ENCODE peak calls at places on chromosomes 13 and 19, in seven cellular contexts. U, K, B, R, E, Z and M are unnamed samples.

GRCh38 chr19:934865-935422 is 9.1 kb downstream of the ARID3A start:
- DNase-seq in U (peak), Z (no peak), K (no peak), E (no peak), R (no peak), B (peak), M (peak)

GRCh38 chr19:10009714-10010224 is 535 bp downstream of the COL5A3 start:
- DNase-seq in K (no peak), B (no peak), E (no peak), U (no peak), Z (no peak), R (no peak), M (no peak)

GRCh38 chr19:18204394-18205179 is 745 bp upstream of the RAB3A start:
- DNase-seq in E (no peak), Z (no peak), B (peak), R (no peak), U (no peak), K (no peak), M (no peak)

GRCh38 chr13:55439450-55439849 is 1701.3 kb upstream of the PRR20A start:
- DNase-seq in K (no peak), U (no peak), E (no peak), Z (no peak), R (no peak), B (no peak), M (no peak)

GRCh38 chr13:24616514-24616913 is 63.7 kb upstream of the ATP12A start:
- DNase-seq in U (no peak), E (no peak), Z (no peak), K (no peak), R (no peak), B (no peak), M (no peak)

GRCh38 chr13:23570099-23570926 is at the start of gene TNFRSF19:
- DNase-seq in R (no peak), Z (peak), K (no peak), U (peak), E (no peak), B (peak), M (no peak)

GRCh38 chr19:45789035-45789786 is 3.4 kb downstream of the DMWD start:
- DNase-seq in Z (no peak), B (no peak), K (no peak), E (no peak), R (no peak), U (no peak), M (no peak)

GRCh38 chr19:3117746-3118145 is 18.1 kb upstream of the GNA15 start:
- DNase-seq in R (no peak), K (no peak), E (no peak), B (no peak), Z (no peak), U (no peak), M (no peak)

GRCh38 chr13:45705145-45705695 is 3.1 kb downstream of the CBY2 start:
- DNase-seq in K (no peak), U (no peak), R (no peak), E (no peak), Z (no peak), B (no peak), M (no peak)

GRCh38 chr13:111423168-111423785 is 102.8 kb downstream of the TEX29 start:
- DNase-seq in U (no peak), E (no peak), Z (no peak), K (peak), R (no peak), B (no peak), M (no peak)

GRCh38 chr13:36725936-36726335 is 52.1 kb downstream of the SERTM1 start:
- DNase-seq in E (no peak), U (no peak), B (no peak), Z (no peak), R (no peak), K (no peak), M (no peak)

GRCh38 chr19:45113628-45114027 is 20.6 kb downstream of the PPP1R37 start:
- DNase-seq in K (no peak), B (no peak), U (peak), R (no peak), E (no peak), Z (no peak), M (no peak)

GRCh38 chr19:10009269-10009665 is 1.0 kb downstream of the COL5A3 start:
- DNase-seq in R (no peak), E (no peak), U (no peak), K (no peak), B (peak), Z (peak), M (no peak)

GRCh38 chr13:23506821-23507210 is 63.4 kb upstream of the TNFRSF19 start:
- DNase-seq in B (peak), Z (no peak), R (no peak), K (no peak), E (no peak), U (no peak), M (no peak)

GRCh38 chr19:52492201-52492960 is 35.1 kb upstream of the ZNF808 start:
- DNase-seq in Z (peak), E (peak), K (no peak), U (no peak), R (no peak), B (peak), M (peak)

GRCh38 chr19:33621811-33622504 is at the start of gene CHST8:
- DNase-seq in U (no peak), B (peak), K (no peak), Z (peak), R (no peak), E (no peak), M (peak)

GRCh38 chr19:45224645-45225044 is 20.6 kb downstream of the EXOC3L2 start:
- DNase-seq in K (no peak), R (no peak), Z (no peak), E (no peak), U (no peak), B (no peak), M (no peak)

GRCh38 chr13:23679214-23679613 is 109.0 kb downstream of the TNFRSF19 start:
- DNase-seq in R (no peak), U (no peak), E (no peak), B (no peak), K (no peak), Z (no peak), M (no peak)

GRCh38 chr19:31002852-31003251 is 346.4 kb downstream of the TSHZ3 start:
- DNase-seq in R (no peak), K (no peak), E (no peak), B (peak), U (no peak), Z (peak), M (no peak)
- TF ChIP-seq JUND in R (no peak), K (no peak), E (no peak), B (no peak), U (no peak), Z (no peak), M (no peak)

GRCh38 chr13:99042851-99043250 is 65.0 kb upstream of the DOCK9 start:
- DNase-seq in E (no peak), U (no peak), B (no peak), Z (peak), R (no peak), K (no peak), M (no peak)
- TF ChIP-seq JUND in E (no peak), U (no peak), B (no peak), Z (peak), R (no peak), K (no peak), M (no peak)

DNA sequence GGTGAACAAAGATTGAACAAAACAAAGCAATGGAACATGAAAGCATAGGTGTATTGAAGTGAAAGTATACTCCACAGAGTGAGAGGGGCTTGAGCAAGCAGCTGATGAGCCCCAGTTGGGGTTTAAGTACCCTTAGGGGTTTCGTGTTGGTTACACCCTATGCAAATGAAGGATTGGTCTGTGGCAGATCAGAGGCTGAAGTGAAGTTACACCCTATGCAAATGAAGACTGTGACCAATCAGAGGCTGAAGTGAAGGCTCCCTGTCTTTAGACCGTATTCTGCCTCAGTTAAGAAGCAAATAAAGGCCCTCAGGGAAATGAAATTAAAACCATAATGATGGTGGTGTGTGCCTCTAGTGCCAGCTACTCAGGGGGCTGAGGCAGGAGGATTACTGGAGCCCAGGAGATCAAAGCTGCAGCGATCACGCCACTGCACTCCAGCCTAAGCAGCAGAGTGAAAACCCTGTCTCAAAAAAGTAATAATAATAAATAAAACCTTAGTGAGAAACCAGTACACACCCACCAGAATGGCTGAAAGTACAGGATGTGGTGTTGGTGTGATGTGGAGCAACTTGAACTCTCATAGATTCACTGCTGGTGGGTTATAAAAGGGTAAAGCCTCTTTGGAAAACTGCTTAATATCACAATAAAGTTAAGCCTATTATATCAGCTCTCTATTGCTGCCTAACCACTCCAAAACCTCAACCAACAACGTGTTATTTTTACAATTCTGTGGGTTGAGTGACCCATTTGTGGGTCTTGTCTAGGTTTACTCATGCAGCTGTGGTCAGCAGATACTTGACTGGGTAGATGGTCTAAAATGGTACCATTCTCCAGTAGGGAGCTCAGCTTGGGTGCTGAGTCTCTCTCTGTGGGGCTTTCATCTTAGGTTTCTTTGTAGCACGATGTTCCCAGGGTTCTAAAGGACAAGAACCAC is 12.8 kb upstream of the UPF3A start:
- DNase-seq in R (no peak), E (no peak), B (no peak), Z (no peak), U (no peak), K (no peak), M (no peak)
- TF ChIP-seq JUND in R (no peak), E (no peak), B (no peak), Z (no peak), U (no peak), K (no peak), M (no peak)

DNA sequence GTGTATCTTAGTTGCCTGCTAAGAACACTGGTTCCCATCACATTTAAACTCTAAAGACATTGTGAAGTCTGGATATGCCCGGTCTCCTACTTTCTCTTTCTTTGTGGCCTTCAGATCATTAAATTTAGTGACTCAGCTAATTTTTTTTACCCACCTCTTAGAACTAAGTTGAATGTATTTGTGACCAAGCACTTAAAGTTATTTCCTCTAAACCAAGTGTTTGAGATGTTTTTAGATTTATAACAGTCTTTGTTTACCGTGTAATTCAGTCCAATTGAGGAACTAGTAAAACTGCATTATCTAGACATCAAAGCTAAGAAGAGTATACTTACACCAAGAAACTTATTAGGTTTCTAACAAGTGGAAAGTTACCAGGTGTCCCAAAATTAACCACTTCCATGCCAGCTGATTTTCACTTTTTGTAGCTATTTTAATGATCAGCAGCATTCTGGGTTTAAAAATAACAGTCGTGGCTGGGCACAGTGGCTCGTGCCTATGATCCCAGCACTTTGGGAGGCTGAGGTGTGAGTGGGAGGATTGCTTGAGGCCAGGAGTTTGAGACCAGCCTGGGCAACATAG is 53.1 kb downstream of the ARHGAP35 start:
- DNase-seq in K (no peak), Z (peak), B (no peak), E (no peak), U (no peak), R (peak), M (peak)
- TF ChIP-seq JUND in K (no peak), Z (no peak), B (peak), E (no peak), U (no peak), R (no peak), M (peak)

DNA sequence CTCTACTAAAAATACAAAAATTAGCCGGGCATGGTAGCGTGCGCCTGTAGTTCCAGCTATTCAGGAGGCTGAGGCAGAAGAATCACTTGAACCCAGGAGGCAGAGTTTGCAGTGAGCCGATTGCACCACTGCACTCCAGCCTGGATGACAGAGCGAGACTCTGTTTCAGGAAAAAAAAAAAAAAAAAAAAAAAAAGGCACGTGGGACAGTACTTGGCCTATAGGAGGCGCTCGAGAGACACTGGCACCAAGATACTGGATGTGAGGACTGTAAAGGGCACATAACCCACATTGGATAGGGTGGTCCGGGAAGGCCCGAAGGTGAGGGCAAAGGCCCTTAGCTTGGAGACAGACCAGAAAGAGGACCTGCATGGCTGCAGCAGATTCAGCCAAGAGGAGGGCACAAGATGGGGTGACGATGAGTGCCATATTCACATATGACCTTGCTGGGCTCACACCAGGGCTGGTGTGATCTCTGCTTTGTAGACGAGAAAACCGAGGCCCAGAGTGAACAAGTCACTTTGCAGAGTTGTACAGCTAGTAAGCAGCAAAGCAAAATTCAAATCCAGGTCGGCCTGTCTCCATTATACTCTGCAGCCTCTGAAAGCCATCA is 89.4 kb downstream of the DPF1 start:
- DNase-seq in U (peak), K (no peak), B (peak), E (no peak), R (no peak), Z (peak), M (peak)
- TF ChIP-seq JUND in U (no peak), K (no peak), B (no peak), E (no peak), R (no peak), Z (no peak), M (no peak)

GRCh38 chr13:77415253-77416127 is 88.6 kb upstream of the MYCBP2 start:
- DNase-seq in K (no peak), Z (no peak), R (peak), U (no peak), B (peak), E (no peak), M (no peak)

GRCh38 chr13:77416666-77417212 is 89.8 kb upstream of the MYCBP2 start:
- DNase-seq in E (no peak), Z (no peak), R (no peak), U (no peak), B (peak), K (no peak), M (no peak)

GRCh38 chr13:77422724-77423123 is 95.8 kb upstream of the MYCBP2 start:
- DNase-seq in Z (no peak), R (no peak), E (no peak), U (no peak), K (no peak), B (no peak), M (peak)

GRCh38 chr13:77417897-77418296 is 91.0 kb upstream of the MYCBP2 start:
- DNase-seq in U (no peak), R (no peak), Z (no peak), B (no peak), E (no peak), K (no peak), M (peak)
- TF ChIP-seq JUND in U (no peak), R (no peak), Z (no peak), B (no peak), E (no peak), K (no peak), M (no peak)